ENCODE peak calls at places on chromosomes 11 and 22, in seven cellular contexts. One of them, this sample, is unnamed.

GRCh38 chr11:123588863-123589262 is 65.6 kb downstream of the SCN3B start:
- DNase-seq in sigmoid colon: no peak
- DNase-seq in stomach: no peak
- DNase-seq in NB4: no peak
- DNase-seq in HepG2: no peak
- DNase-seq in HCT116: no peak
- DNase-seq in H54: no peak
- DNase-seq in this sample: no peak

GRCh38 chr22:49772692-49773091 is 55.0 kb downstream of the BRD1 start:
- DNase-seq in sigmoid colon: no peak
- DNase-seq in NB4: no peak
- DNase-seq in H54: no peak
- DNase-seq in stomach: no peak
- DNase-seq in HCT116: no peak
- DNase-seq in HepG2: no peak
- DNase-seq in this sample: no peak

GRCh38 chr22:43168416-43169309 is 17.3 kb downstream of the TSPO start:
- DNase-seq in stomach: no peak
- DNase-seq in NB4: no peak
- DNase-seq in HepG2: no peak
- DNase-seq in HCT116: no peak
- DNase-seq in sigmoid colon: no peak
- DNase-seq in H54: no peak
- DNase-seq in this sample: no peak

GRCh38 chr11:11363674-11364073 is 10.6 kb upstream of the CSNK2A3 start:
- DNase-seq in HCT116: no peak
- DNase-seq in HepG2: no peak
- DNase-seq in stomach: no peak
- DNase-seq in sigmoid colon: no peak
- DNase-seq in H54: no peak
- DNase-seq in NB4: no peak
- DNase-seq in this sample: no peak

GRCh38 chr11:129295746-129296145 is 79.9 kb upstream of the BARX2 start:
- DNase-seq in H54: no peak
- DNase-seq in sigmoid colon: no peak
- DNase-seq in NB4: no peak
- DNase-seq in HCT116: no peak
- DNase-seq in stomach: no peak
- DNase-seq in HepG2: no peak
- DNase-seq in this sample: no peak

GRCh38 chr11:3169235-3169951 is 4.3 kb upstream of the OSBPL5 start:
- DNase-seq in stomach: peak; percentile 34
- DNase-seq in NB4: peak; percentile 97
- DNase-seq in H54: peak; percentile 82
- DNase-seq in HepG2: no peak
- DNase-seq in sigmoid colon: peak; percentile 79
- DNase-seq in HCT116: peak; percentile 21
- DNase-seq in this sample: peak; percentile 76

GRCh38 chr22:45129703-45130524 is 33.8 kb upstream of the NUP50 start:
- DNase-seq in HCT116: no peak
- DNase-seq in NB4: no peak
- DNase-seq in stomach: no peak
- DNase-seq in sigmoid colon: no peak
- DNase-seq in HepG2: no peak
- DNase-seq in H54: no peak
- DNase-seq in this sample: no peak

GRCh38 chr22:43263645-43264514 is 76.9 kb upstream of the TTLL12 start:
- DNase-seq in sigmoid colon: no peak
- DNase-seq in HepG2: peak; percentile 64
- DNase-seq in NB4: peak; percentile 96
- DNase-seq in HCT116: peak; percentile 48
- DNase-seq in stomach: peak; percentile 74
- DNase-seq in H54: no peak
- DNase-seq in this sample: peak; percentile 95

GRCh38 chr22:44906999-44907644 is 102.7 kb downstream of the PHF21B start:
- DNase-seq in stomach: no peak
- DNase-seq in NB4: no peak
- DNase-seq in HCT116: no peak
- DNase-seq in sigmoid colon: no peak
- DNase-seq in HepG2: no peak
- DNase-seq in H54: no peak
- DNase-seq in this sample: no peak

GRCh38 chr11:29227816-29228215 is 789.0 kb downstream of the KCNA4 start:
- DNase-seq in HCT116: no peak
- DNase-seq in NB4: no peak
- DNase-seq in HepG2: no peak
- DNase-seq in H54: no peak
- DNase-seq in stomach: no peak
- DNase-seq in sigmoid colon: no peak
- DNase-seq in this sample: no peak

GRCh38 chr22:32684148-32684821 is 117.2 kb upstream of the TIMP3 start:
- DNase-seq in HCT116: no peak
- DNase-seq in sigmoid colon: no peak
- DNase-seq in H54: no peak
- DNase-seq in HepG2: no peak
- DNase-seq in NB4: no peak
- DNase-seq in stomach: no peak
- DNase-seq in this sample: peak; percentile 31

GRCh38 chr11:78256962-78257361 is 68.2 kb downstream of the USP35 start:
- DNase-seq in stomach: peak; percentile 86
- DNase-seq in sigmoid colon: peak; percentile 88
- DNase-seq in H54: no peak
- DNase-seq in HepG2: no peak
- DNase-seq in HCT116: no peak
- DNase-seq in NB4: peak; percentile 73
- DNase-seq in this sample: peak; percentile 42

GRCh38 chr11:75795276-75796090 is 19.5 kb upstream of the UVRAG start:
- DNase-seq in stomach: no peak
- DNase-seq in NB4: no peak
- DNase-seq in HCT116: no peak
- DNase-seq in H54: no peak
- DNase-seq in HepG2: peak; percentile 80
- DNase-seq in sigmoid colon: no peak
- DNase-seq in this sample: no peak

GRCh38 chr11:107844041-107844440 is 14.5 kb downstream of the SLC35F2 start:
- DNase-seq in stomach: no peak
- DNase-seq in HepG2: no peak
- DNase-seq in NB4: peak; percentile 48
- DNase-seq in H54: no peak
- DNase-seq in HCT116: no peak
- DNase-seq in sigmoid colon: no peak
- DNase-seq in this sample: no peak

GRCh38 chr11:117022526-117022925 is 75.7 kb downstream of the SIK3 start:
- DNase-seq in H54: no peak
- DNase-seq in stomach: no peak
- DNase-seq in HepG2: no peak
- DNase-seq in NB4: no peak
- DNase-seq in HCT116: no peak
- DNase-seq in sigmoid colon: no peak
- DNase-seq in this sample: no peak

GRCh38 chr22:45574069-45574703 is 71.5 kb downstream of the FBLN1 start:
- DNase-seq in sigmoid colon: no peak
- DNase-seq in HepG2: no peak
- DNase-seq in NB4: peak; percentile 57
- DNase-seq in H54: no peak
- DNase-seq in HCT116: no peak
- DNase-seq in stomach: no peak
- DNase-seq in this sample: no peak

GRCh38 chr11:3135491-3136440 is 29.3 kb downstream of the OSBPL5 start:
- DNase-seq in sigmoid colon: peak; percentile 61
- DNase-seq in stomach: no peak
- DNase-seq in NB4: peak; percentile 96
- DNase-seq in HCT116: no peak
- DNase-seq in H54: no peak
- DNase-seq in HepG2: no peak
- DNase-seq in this sample: no peak

DNA sequence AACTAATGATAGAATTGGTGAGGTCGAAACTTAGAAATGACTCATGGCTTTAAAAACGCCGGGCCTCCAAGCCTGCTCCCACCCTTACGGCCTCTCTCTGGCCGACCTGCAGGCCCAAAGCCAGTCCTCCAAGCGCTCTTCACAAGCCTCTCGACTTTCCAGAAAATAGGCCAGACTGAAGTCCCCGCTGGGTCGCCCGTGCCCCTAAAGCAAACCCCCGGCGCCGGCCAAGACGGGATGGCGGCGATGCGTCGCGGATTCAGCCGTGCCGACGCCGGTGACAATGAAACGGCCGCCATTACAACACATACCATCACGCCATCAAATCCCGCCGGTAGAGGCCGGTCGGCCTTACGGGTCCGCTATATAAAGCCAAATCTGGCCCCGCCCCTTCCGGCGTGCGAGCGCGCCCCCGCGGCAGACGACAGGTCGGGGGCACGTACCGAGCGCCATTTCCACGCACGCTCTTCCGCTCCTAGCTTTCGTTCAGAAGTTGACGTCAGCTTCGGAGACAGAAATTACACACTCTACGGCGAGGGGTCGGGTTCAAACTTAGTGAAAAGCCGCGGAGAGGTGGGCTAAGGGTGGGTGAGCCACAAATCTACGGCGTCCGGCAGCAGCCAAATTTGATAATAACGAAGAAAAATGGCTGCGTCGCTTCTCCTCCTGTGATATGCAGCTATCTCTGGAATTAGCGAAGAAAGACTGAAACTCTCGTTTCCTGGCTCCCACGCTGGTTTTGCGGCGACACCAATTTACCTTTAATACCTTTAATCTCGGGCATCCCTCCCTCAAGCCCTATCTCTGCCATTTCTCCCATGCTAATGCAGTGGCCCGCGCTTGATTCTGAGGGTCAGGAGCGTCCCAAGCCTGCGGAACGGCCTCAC is at the start of gene RPL3:
- DNase-seq in NB4: peak; percentile 99
- DNase-seq in HepG2: peak; percentile 98
- DNase-seq in H54: peak; percentile 56
- DNase-seq in HCT116: peak; percentile 99
- DNase-seq in sigmoid colon: peak; percentile 98
- DNase-seq in stomach: peak; percentile 98
- DNase-seq in this sample: peak; percentile 100
- TF ChIP-seq POLR2A in NB4: peak; percentile 97
- TF ChIP-seq POLR2A in HepG2: peak; percentile 99
- TF ChIP-seq POLR2A in H54: peak; percentile 95
- TF ChIP-seq POLR2A in HCT116: peak; percentile 99
- TF ChIP-seq POLR2A in sigmoid colon: peak; percentile 91
- TF ChIP-seq POLR2A in stomach: no peak
- TF ChIP-seq POLR2A in this sample: peak; percentile 99

DNA sequence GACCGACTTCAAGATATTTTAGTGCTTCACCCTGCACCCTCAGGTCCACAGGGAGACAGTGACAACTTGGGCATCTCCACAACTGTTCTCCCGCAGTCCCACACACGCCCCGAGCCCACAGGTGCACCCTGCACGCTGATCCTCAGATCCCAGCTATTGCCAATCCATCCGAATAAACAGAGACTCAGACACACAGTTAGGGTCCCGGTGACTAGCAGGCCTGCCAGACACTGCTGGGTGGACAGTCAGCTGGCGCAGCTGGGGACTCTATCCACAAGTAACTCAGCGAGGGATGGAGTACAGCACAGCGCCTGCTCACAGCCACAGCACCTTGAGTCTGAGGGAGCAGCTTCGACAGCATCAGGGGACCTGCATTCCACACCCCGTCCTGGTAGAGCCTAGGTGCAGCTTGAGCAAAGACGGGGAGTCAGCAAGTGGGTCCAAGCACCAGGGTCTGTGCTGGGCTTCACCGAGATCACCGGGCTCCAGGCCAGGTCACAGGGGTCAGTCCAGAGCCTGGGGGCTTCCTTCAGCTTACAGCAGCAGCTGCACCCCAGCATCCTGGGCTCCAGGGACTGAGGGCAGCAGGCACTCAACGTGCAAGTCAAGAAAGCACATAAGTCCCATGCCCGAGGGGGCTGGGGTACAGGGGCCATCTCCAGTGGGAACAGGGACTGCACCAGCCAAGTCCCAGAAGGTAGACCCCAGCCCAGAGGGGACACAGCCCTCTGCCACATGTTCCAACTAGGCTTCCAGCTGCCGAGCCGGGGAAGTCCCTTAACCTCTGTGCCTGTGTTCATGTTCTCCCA is 7.6 kb downstream of the RPL3 start:
- DNase-seq in H54: no peak
- DNase-seq in NB4: peak; percentile 40
- DNase-seq in HCT116: no peak
- DNase-seq in stomach: no peak
- DNase-seq in sigmoid colon: no peak
- DNase-seq in HepG2: no peak
- DNase-seq in this sample: no peak
- TF ChIP-seq POLR2A in H54: no peak
- TF ChIP-seq POLR2A in NB4: no peak
- TF ChIP-seq POLR2A in HCT116: no peak
- TF ChIP-seq POLR2A in stomach: no peak
- TF ChIP-seq POLR2A in sigmoid colon: no peak
- TF ChIP-seq POLR2A in HepG2: no peak
- TF ChIP-seq POLR2A in this sample: peak; percentile 56

GRCh38 chr11:95359323-95359656 is 128.3 kb upstream of the SESN3 start:
- DNase-seq in H54: no peak
- DNase-seq in NB4: no peak
- DNase-seq in sigmoid colon: no peak
- DNase-seq in HCT116: no peak
- DNase-seq in HepG2: no peak
- DNase-seq in stomach: no peak
- DNase-seq in this sample: no peak
- TF ChIP-seq POLR2A in H54: no peak
- TF ChIP-seq POLR2A in NB4: no peak
- TF ChIP-seq POLR2A in sigmoid colon: no peak
- TF ChIP-seq POLR2A in HCT116: no peak
- TF ChIP-seq POLR2A in HepG2: no peak
- TF ChIP-seq POLR2A in stomach: no peak
- TF ChIP-seq POLR2A in this sample: no peak

GRCh38 chr22:37280718-37281117 is 1.6 kb upstream of the CYTH4 start:
- DNase-seq in HepG2: no peak
- DNase-seq in H54: no peak
- DNase-seq in stomach: no peak
- DNase-seq in sigmoid colon: no peak
- DNase-seq in HCT116: no peak
- DNase-seq in NB4: no peak
- DNase-seq in this sample: no peak

GRCh38 chr22:37281646-37282384 is 493 bp upstream of the CYTH4 start:
- DNase-seq in stomach: no peak
- DNase-seq in sigmoid colon: no peak
- DNase-seq in HCT116: no peak
- DNase-seq in HepG2: no peak
- DNase-seq in H54: no peak
- DNase-seq in NB4: no peak
- DNase-seq in this sample: no peak

GRCh38 chr22:37281195-37281594 is 1.1 kb upstream of the CYTH4 start:
- DNase-seq in sigmoid colon: no peak
- DNase-seq in HepG2: no peak
- DNase-seq in stomach: no peak
- DNase-seq in NB4: no peak
- DNase-seq in H54: no peak
- DNase-seq in HCT116: no peak
- DNase-seq in this sample: no peak

GRCh38 chr22:37283393-37283937 is 1.2 kb downstream of the CYTH4 start:
- DNase-seq in stomach: no peak
- DNase-seq in sigmoid colon: no peak
- DNase-seq in H54: no peak
- DNase-seq in NB4: no peak
- DNase-seq in HepG2: no peak
- DNase-seq in HCT116: no peak
- DNase-seq in this sample: no peak

DNA sequence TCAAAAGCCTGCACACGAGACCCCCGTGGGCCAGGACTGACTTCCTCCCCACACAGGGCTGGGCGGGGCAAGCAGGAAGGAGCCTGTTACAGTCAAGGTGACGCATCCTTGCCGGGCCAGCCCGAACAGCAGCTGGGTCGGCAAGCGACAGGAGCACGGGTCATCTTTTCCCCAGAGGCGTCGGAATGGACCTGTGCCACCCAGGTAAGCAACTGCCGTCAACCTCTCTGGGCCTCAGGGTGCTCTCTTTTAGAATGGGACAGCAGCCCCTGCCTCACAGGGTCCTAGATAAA is at the start of gene CYTH4:
- DNase-seq in sigmoid colon: peak; percentile 80
- DNase-seq in NB4: peak; percentile 70
- DNase-seq in H54: peak; percentile 39
- DNase-seq in HepG2: no peak
- DNase-seq in stomach: peak; percentile 70
- DNase-seq in HCT116: no peak
- DNase-seq in this sample: no peak
- TF ChIP-seq POLR2A in sigmoid colon: no peak
- TF ChIP-seq POLR2A in NB4: no peak
- TF ChIP-seq POLR2A in H54: no peak
- TF ChIP-seq POLR2A in HepG2: no peak
- TF ChIP-seq POLR2A in stomach: no peak
- TF ChIP-seq POLR2A in HCT116: no peak
- TF ChIP-seq POLR2A in this sample: no peak